ENCODE peak calls at places on chromosome 14, in six cellular contexts. W, C, M, B, L and E are unnamed samples.

GRCh38 chr14:93970967-93971634 is 5.3 kb downstream of the ASB2 start:
- DNase-seq in W (peak; percentile 58), C (no peak), M (no peak), B (no peak), L (no peak), E (no peak)

GRCh38 chr14:100648474-100649172 is 61.4 kb upstream of the BEGAIN start:
- DNase-seq in W (no peak), C (no peak), M (no peak), B (no peak), L (no peak), E (no peak)

GRCh38 chr14:28375295-28375694 is 391.3 kb upstream of the FOXG1 start:
- DNase-seq in W (no peak), C (no peak), M (no peak), B (peak; percentile 2), L (peak; percentile 30), E (no peak)

GRCh38 chr14:55766071-55766470 is 186.1 kb downstream of the KTN1 start:
- DNase-seq in W (no peak), C (no peak), M (no peak), B (no peak), L (no peak), E (no peak)

GRCh38 chr14:50007123-50007903 is 109.1 kb downstream of the VCPKMT start:
- DNase-seq in W (no peak), C (no peak), M (no peak), B (no peak), L (peak; percentile 90), E (peak; percentile 88)

GRCh38 chr14:68718033-68718725 is 74.7 kb downstream of the ZFP36L1 start:
- DNase-seq in W (no peak), C (no peak), M (no peak), B (no peak), L (no peak), E (no peak)

GRCh38 chr14:53411110-53411509 is 258.0 kb upstream of the DDHD1 start:
- DNase-seq in W (no peak), C (no peak), M (no peak), B (no peak), L (no peak), E (no peak)

GRCh38 chr14:23568600-23569310 is 1.2 kb upstream of the AP1G2 start:
- DNase-seq in W (no peak), C (no peak), M (no peak), B (no peak), L (no peak), E (peak; percentile 53)

GRCh38 chr14:45807187-45807586 is 554.2 kb upstream of the MIS18BP1 start:
- DNase-seq in W (no peak), C (no peak), M (no peak), B (no peak), L (no peak), E (no peak)

GRCh38 chr14:100662850-100663527 is 63.7 kb upstream of the DLK1 start:
- DNase-seq in W (peak; percentile 61), C (peak; percentile 40), M (peak; percentile 74), B (peak; percentile 74), L (peak; percentile 20), E (no peak)

GRCh38 chr14:54337314-54337713 is 59.5 kb upstream of the CDKN3 start:
- DNase-seq in W (no peak), C (no peak), M (no peak), B (no peak), L (no peak), E (no peak)

GRCh38 chr14:76201162-76201561 is 49.4 kb downstream of the GPATCH2L start:
- DNase-seq in W (no peak), C (no peak), M (no peak), B (no peak), L (peak; percentile 85), E (no peak)

GRCh38 chr14:95980402-95980801 is 58.8 kb upstream of the C14orf132 start:
- DNase-seq in W (no peak), C (no peak), M (no peak), B (no peak), L (no peak), E (no peak)

GRCh38 chr14:69335421-69335820 is 62.7 kb downstream of the ERH start:
- DNase-seq in W (no peak), C (no peak), M (no peak), B (no peak), L (peak; percentile 82), E (no peak)

GRCh38 chr14:51816031-51816430 is 44.4 kb upstream of the GNG2 start:
- DNase-seq in W (no peak), C (no peak), M (no peak), B (no peak), L (no peak), E (no peak)

GRCh38 chr14:65352964-65353530 is 59.5 kb upstream of the FUT8 start:
- DNase-seq in W (no peak), C (no peak), M (no peak), B (no peak), L (peak; percentile 92), E (peak; percentile 76)

GRCh38 chr14:49497725-49498348 is 88.3 kb downstream of the RPS29 start:
- DNase-seq in W (no peak), C (no peak), M (no peak), B (peak; percentile 70), L (peak; percentile 64), E (no peak)

GRCh38 chr14:68926236-68926635 is 52.9 kb downstream of the ACTN1 start:
- DNase-seq in W (no peak), C (no peak), M (no peak), B (no peak), L (no peak), E (no peak)

GRCh38 chr14:96579855-96580254 is 77.7 kb downstream of the PAPOLA start:
- DNase-seq in W (no peak), C (no peak), M (no peak), B (no peak), L (no peak), E (no peak)

GRCh38 chr14:98944989-98945388 is 327.0 kb downstream of the BCL11B start:
- DNase-seq in W (no peak), C (no peak), M (no peak), B (no peak), L (no peak), E (no peak)

GRCh38 chr14:65255029-65255545 is 152.8 kb upstream of the MAX start:
- DNase-seq in W (no peak), C (no peak), M (no peak), B (no peak), L (peak; percentile 97), E (no peak)

GRCh38 chr14:24429395-24430142 is at the start of the genes CBLN3 and KHNYN:
- DNase-seq in W (peak; percentile 86), C (peak; percentile 82), M (peak; percentile 88), B (peak; percentile 72), L (peak; percentile 85), E (peak; percentile 92)

GRCh38 chr14:103512701-103513611 is 9.7 kb downstream of the CKB start:
- DNase-seq in W (no peak), C (no peak), M (no peak), B (no peak), L (peak; percentile 97), E (peak; percentile 95)

GRCh38 chr14:77889971-77890442 is 90.1 kb downstream of the ADCK1 start:
- DNase-seq in W (no peak), C (no peak), M (no peak), B (no peak), L (peak; percentile 86), E (no peak)

GRCh38 chr14:44412858-44413569 is 94.1 kb downstream of the FSCB start:
- DNase-seq in W (no peak), C (no peak), M (no peak), B (no peak), L (no peak), E (no peak)

GRCh38 chr14:105882626-105883025 is 356.2 kb downstream of the TMEM121 start:
- DNase-seq in W (peak; percentile 2), C (no peak), M (no peak), B (no peak), L (no peak), E (peak; percentile 37)

GRCh38 chr14:26987734-26988363 is 390.0 kb upstream of the NOVA1 start:
- DNase-seq in W (no peak), C (no peak), M (no peak), B (no peak), L (no peak), E (no peak)

GRCh38 chr14:92687681-92688433 is 60.6 kb downstream of the LGMN start:
- DNase-seq in W (no peak), C (no peak), M (peak; percentile 68), B (peak; percentile 37), L (no peak), E (peak; percentile 68)
- H3K4me1 ChIP-seq in W (peaks cover 11% of the 10 kb centered on the region), C (peaks cover 8% of the 10 kb centered on the region), M (peaks cover 52% of the 10 kb centered on the region), B (peaks cover 4% of the 10 kb centered on the region), L (no peaks in the 10 kb centered on the region), E (no peaks in the 10 kb centered on the region)

GRCh38 chr14:72616811-72617210 is 277.1 kb downstream of the DPF3 start:
- DNase-seq in W (peak; percentile 2), C (no peak), M (no peak), B (no peak), L (no peak), E (no peak)
- H3K4me1 ChIP-seq in W (no peaks in the 10 kb centered on the region), C (no peaks in the 10 kb centered on the region), M (peaks cover 10% of the 10 kb centered on the region), B (peaks cover 12% of the 10 kb centered on the region), L (peaks cover 48% of the 10 kb centered on the region), E (peaks cover 13% of the 10 kb centered on the region)

GRCh38 chr14:33814010-33814409 is 136.9 kb downstream of the EGLN3 start:
- DNase-seq in W (no peak), C (no peak), M (no peak), B (no peak), L (peak; percentile 12), E (no peak)

GRCh38 chr14:33810308-33810707 is 140.6 kb downstream of the EGLN3 start:
- DNase-seq in W (no peak), C (no peak), M (no peak), B (no peak), L (no peak), E (no peak)

GRCh38 chr14:33812596-33812995 is 138.3 kb downstream of the EGLN3 start:
- DNase-seq in W (no peak), C (no peak), M (no peak), B (no peak), L (no peak), E (no peak)

GRCh38 chr14:33811731-33812130 is 139.1 kb downstream of the EGLN3 start:
- DNase-seq in W (no peak), C (no peak), M (no peak), B (no peak), L (no peak), E (no peak)

GRCh38 chr14:33812181-33812580 is 138.7 kb downstream of the EGLN3 start:
- DNase-seq in W (no peak), C (no peak), M (no peak), B (no peak), L (no peak), E (no peak)
- H3K4me1 ChIP-seq in W (no peaks in the 10 kb centered on the region), C (no peaks in the 10 kb centered on the region), M (no peaks in the 10 kb centered on the region), B (no peaks in the 10 kb centered on the region), L (no peaks in the 10 kb centered on the region), E (no peaks in the 10 kb centered on the region)

GRCh38 chr14:71591929-71592328 is 340.3 kb upstream of the RGS6 start:
- DNase-seq in W (no peak), C (no peak), M (no peak), B (no peak), L (peak; percentile 78), E (no peak)
- H3K4me1 ChIP-seq in W (peaks cover 17% of the 10 kb centered on the region), C (peaks cover 24% of the 10 kb centered on the region), M (peaks cover 8% of the 10 kb centered on the region), B (peaks cover 12% of the 10 kb centered on the region), L (peaks cover 11% of the 10 kb centered on the region), E (peaks cover 14% of the 10 kb centered on the region)

GRCh38 chr14:36588788-36589187 is 6.4 kb upstream of the NKX2-8 start:
- DNase-seq in W (no peak), C (no peak), M (no peak), B (no peak), L (no peak), E (no peak)
- H3K4me1 ChIP-seq in W (no peaks in the 10 kb centered on the region), C (no peaks in the 10 kb centered on the region), M (no peaks in the 10 kb centered on the region), B (peaks cover 2% of the 10 kb centered on the region), L (no peaks in the 10 kb centered on the region), E (no peaks in the 10 kb centered on the region)